ENCODE peak calls at places on chromosomes 12 and 14, in ten cellular contexts. L is A549, H is retinal pigment epithelial cell, W is left ventricle myocardium inferior, G is brain microvascular endothelial cell, M is thyroid gland, P is neural crest cell, N is WTC11, F is Caco-2, K is choroid plexus epithelial cell. V is an unnamed sample.
A peak's percentile ranks its signal among the peaks of the same experiment; 100 is the strongest.

GRCh38 chr12:271165-271564 is 8.5 kb upstream of the SLC6A13 start:
- DNase-seq in L (no peak), H (no peak), W (no peak), G (no peak), M (no peak), P (no peak), N (no peak), F (no peak), K (no peak), V (no peak)

GRCh38 chr12:132498931-132499330 is 9.0 kb downstream of the FBRSL1 start:
- DNase-seq in L (no peak), H (no peak), W (no peak), G (no peak), M (no peak), P (no peak), N (no peak), F (no peak), K (no peak), V (no peak)

GRCh38 chr14:32572867-32573149 is 243.7 kb downstream of the AKAP6 start:
- DNase-seq in L (no peak), H (no peak), W (no peak), G (no peak), M (no peak), P (no peak), N (no peak), F (no peak), K (no peak), V (no peak)

GRCh38 chr12:69254046-69254445 is 14.7 kb downstream of the CPSF6 start:
- DNase-seq in L (peak; percentile 64), H (no peak), W (no peak), G (no peak), M (no peak), P (no peak), N (no peak), F (no peak), K (peak; percentile 80), V (no peak)

GRCh38 chr12:49970030-49970429 is 2.7 kb upstream of the AQP6 start:
- DNase-seq in L (no peak), H (no peak), W (no peak), G (no peak), M (no peak), P (no peak), N (no peak), F (no peak), K (no peak), V (no peak)

GRCh38 chr12:30691122-30691879 is 4.4 kb downstream of the IPO8 start:
- DNase-seq in L (peak; percentile 33), H (no peak), W (no peak), G (peak; percentile 71), M (no peak), P (no peak), N (no peak), F (no peak), K (peak; percentile 85), V (no peak)

GRCh38 chr12:9902539-9903228 is 21.4 kb downstream of the KLRF2 start:
- DNase-seq in L (no peak), H (no peak), W (no peak), G (no peak), M (no peak), P (no peak), N (no peak), F (no peak), K (no peak), V (no peak)

GRCh38 chr14:36619853-36620252 is 37.4 kb upstream of the NKX2-8 start:
- DNase-seq in L (no peak), H (no peak), W (no peak), G (no peak), M (no peak), P (no peak), N (no peak), F (no peak), K (no peak), V (no peak)

GRCh38 chr14:106844608-106845285 is 1318.4 kb downstream of the TMEM121 start:
- DNase-seq in L (peak; percentile 58), H (no peak), W (peak; percentile 75), G (no peak), M (peak; percentile 11), P (no peak), N (no peak), F (peak; percentile 76), K (no peak), V (no peak)

GRCh38 chr14:106846218-106846617 is 1319.8 kb downstream of the TMEM121 start:
- DNase-seq in L (no peak), H (no peak), W (no peak), G (no peak), M (no peak), P (no peak), N (no peak), F (no peak), K (no peak), V (no peak)

GRCh38 chr14:106850913-106851825 is 1324.8 kb downstream of the TMEM121 start:
- DNase-seq in L (no peak), H (no peak), W (no peak), G (no peak), M (no peak), P (no peak), N (no peak), F (no peak), K (no peak), V (no peak)

GRCh38 chr14:106845286-106846087 is 1319.1 kb downstream of the TMEM121 start:
- DNase-seq in L (peak; percentile 88), H (no peak), W (no peak), G (no peak), M (peak; percentile 12), P (no peak), N (no peak), F (peak; percentile 88), K (no peak), V (no peak)

GRCh38 chr14:106848330-106849121 is 1322.1 kb downstream of the TMEM121 start:
- DNase-seq in L (peak; percentile 69), H (no peak), W (no peak), G (no peak), M (no peak), P (no peak), N (no peak), F (peak; percentile 61), K (no peak), V (no peak)
- TF ChIP-seq CTCF in L (peak; percentile 31), H (no peak), W (no peak), G (no peak), M (no peak), P (no peak), N (no peak), F (no peak), K (no peak), V (no peak)

GRCh38 chr12:111686574-111687105 is 787 bp downstream of the ACAD10 start:
- DNase-seq in L (peak; percentile 11), H (no peak), W (no peak), G (peak; percentile 12), M (no peak), P (no peak), N (no peak), F (no peak), K (peak; percentile 48), V (no peak)

GRCh38 chr12:111687952-111688351 is 2.1 kb downstream of the ACAD10 start:
- DNase-seq in L (no peak), H (no peak), W (no peak), G (no peak), M (no peak), P (no peak), N (no peak), F (no peak), K (no peak), V (no peak)

GRCh38 chr12:111687255-111687654 is 1.4 kb downstream of the ACAD10 start:
- DNase-seq in L (peak; percentile 44), H (no peak), W (no peak), G (no peak), M (no peak), P (no peak), N (no peak), F (peak; percentile 41), K (peak; percentile 21), V (no peak)

GRCh38 chr12:111685322-111685810 is 390 bp downstream of the BRAP start:
- DNase-seq in L (peak; percentile 19), H (no peak), W (no peak), G (no peak), M (no peak), P (no peak), N (no peak), F (peak; percentile 40), K (no peak), V (no peak)

GRCh38 chr12:111685811-111686573 is at the start of the genes ACAD10 and BRAP:
- DNase-seq in L (peak; percentile 97), H (peak; percentile 82), W (peak; percentile 95), G (peak; percentile 86), M (peak; percentile 92), P (peak; percentile 94), N (peak; percentile 93), F (peak; percentile 95), K (peak; percentile 96), V (peak; percentile 89)
- TF ChIP-seq CTCF in L (no peak), H (no peak), W (no peak), G (no peak), M (no peak), P (no peak), N (no peak), F (no peak), K (no peak), V (no peak)

DNA sequence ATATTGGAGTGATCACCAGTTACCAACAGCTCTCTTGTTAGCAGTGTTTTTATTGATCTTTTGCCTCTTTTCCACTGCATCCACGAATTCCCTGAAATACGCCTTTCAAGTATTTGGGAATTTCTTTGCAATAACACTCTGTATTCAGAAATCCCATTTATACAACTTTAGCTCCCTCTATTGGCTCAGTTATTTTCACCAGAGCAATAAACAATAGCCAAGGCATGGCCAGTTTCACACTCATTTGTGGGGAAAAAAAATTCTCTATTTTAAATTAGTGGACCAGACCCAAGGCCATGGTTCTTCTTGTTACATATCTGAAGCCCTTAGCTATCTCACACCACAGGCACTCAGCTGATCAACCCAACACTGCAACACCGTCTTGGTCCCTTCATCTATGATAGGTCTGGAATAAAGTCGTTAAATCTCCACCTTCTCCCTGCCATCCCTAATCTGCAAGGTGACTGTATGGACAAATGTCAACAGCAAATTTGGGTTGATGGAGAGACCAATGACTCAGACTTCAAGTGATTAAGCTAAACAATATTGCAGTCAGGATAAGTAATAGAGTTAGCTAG is 92.4 kb upstream of the TMEM260 start:
- DNase-seq in L (peak; percentile 17), H (no peak), W (no peak), G (no peak), M (no peak), P (no peak), N (no peak), F (no peak), K (peak; percentile 55), V (no peak)
- TF ChIP-seq CTCF in L (peak; percentile 73), H (peak; percentile 53), W (peak; percentile 46), G (peak; percentile 52), M (no peak), P (peak; percentile 62), N (no peak), F (no peak), K (peak; percentile 61), V (peak; percentile 53)

GRCh38 chr14:92482621-92483319 is 30.8 kb upstream of the RIN3 start:
- DNase-seq in L (no peak), H (no peak), W (no peak), G (no peak), M (no peak), P (no peak), N (no peak), F (no peak), K (no peak), V (no peak)

GRCh38 chr14:92480856-92481255 is 32.7 kb upstream of the RIN3 start:
- DNase-seq in L (no peak), H (no peak), W (no peak), G (no peak), M (no peak), P (no peak), N (no peak), F (no peak), K (no peak), V (no peak)

GRCh38 chr14:92481811-92482559 is 31.6 kb upstream of the RIN3 start:
- DNase-seq in L (no peak), H (no peak), W (no peak), G (no peak), M (no peak), P (no peak), N (no peak), F (no peak), K (no peak), V (no peak)

GRCh38 chr14:92484132-92484823 is 29.3 kb upstream of the RIN3 start:
- DNase-seq in L (no peak), H (no peak), W (no peak), G (no peak), M (no peak), P (no peak), N (no peak), F (no peak), K (no peak), V (no peak)

DNA sequence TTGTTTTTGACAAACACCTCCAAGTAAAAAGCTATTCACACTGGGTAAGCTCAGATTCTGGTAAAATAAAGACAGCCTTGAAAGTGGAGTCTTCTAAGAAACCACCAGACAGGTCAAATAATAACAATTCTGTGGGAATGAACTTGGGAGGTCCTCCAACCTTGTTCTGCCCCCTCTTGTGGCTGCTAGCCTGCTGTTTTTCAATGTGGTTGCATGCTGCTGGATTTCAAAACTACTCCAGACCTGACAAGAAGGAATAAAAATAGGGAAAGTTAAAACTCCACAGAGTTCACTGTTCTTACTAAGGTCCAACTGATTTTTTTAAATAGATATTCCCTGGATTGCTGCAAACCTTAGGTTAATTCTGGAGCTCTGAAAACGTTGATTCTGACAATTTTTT is 32.2 kb upstream of the RIN3 start:
- DNase-seq in L (peak; percentile 20), H (no peak), W (no peak), G (peak; percentile 42), M (no peak), P (no peak), N (no peak), F (no peak), K (peak; percentile 84), V (no peak)
- TF ChIP-seq CTCF in L (peak; percentile 17), H (peak; percentile 54), W (peak; percentile 31), G (peak; percentile 73), M (no peak), P (no peak), N (no peak), F (no peak), K (peak; percentile 72), V (no peak)

V was measured in progenitor cell of endocrine pancreas.